ENCODE peak calls at places on chromosome 4, in ten cellular contexts. Q, W, M, D, K, C, I, S, A and N are unnamed samples.

GRCh38 chr4:48654015-48654664 is 125.9 kb downstream of the FRYL start:
- DNase-seq in Q (peak), W (peak), M (no peak), D (no peak), K (no peak), C (no peak), I (no peak), S (no peak), A (no peak), N (no peak)

GRCh38 chr4:176319237-176319703 is 496 bp upstream of the SPCS3 start:
- DNase-seq in Q (no peak), W (no peak), M (no peak), D (no peak), K (no peak), C (no peak), I (no peak), S (no peak), A (no peak), N (no peak)

GRCh38 chr4:2172161-2172560 is 69.8 kb downstream of the HAUS3 start:
- DNase-seq in Q (no peak), W (no peak), M (no peak), D (no peak), K (no peak), C (no peak), I (no peak), S (no peak), A (no peak), N (no peak)

GRCh38 chr4:6470502-6471302 is 1.7 kb downstream of the PPP2R2C start:
- DNase-seq in Q (peak), W (peak), M (no peak), D (no peak), K (no peak), C (no peak), I (no peak), S (peak), A (peak), N (peak)

GRCh38 chr4:126616795-126617194 is 1016.0 kb upstream of the INTU start:
- DNase-seq in Q (no peak), W (no peak), M (no peak), D (no peak), K (no peak), C (no peak), I (no peak), S (no peak), A (no peak), N (no peak)

GRCh38 chr4:108029321-108029720 is 39.6 kb downstream of the HADH start:
- DNase-seq in Q (no peak), W (no peak), M (no peak), D (no peak), K (no peak), C (no peak), I (no peak), S (no peak), A (no peak), N (no peak)

GRCh38 chr4:57403591-57403990 is 293.4 kb upstream of the IGFBP7 start:
- DNase-seq in Q (no peak), W (no peak), M (no peak), D (no peak), K (no peak), C (no peak), I (no peak), S (no peak), A (no peak), N (peak)

GRCh38 chr4:2931765-2932560 is 31.2 kb downstream of the NOP14 start:
- DNase-seq in Q (no peak), W (no peak), M (peak), D (no peak), K (peak), C (peak), I (peak), S (peak), A (no peak), N (no peak)

GRCh38 chr4:26860922-26861433 is 337 bp downstream of the STIM2 start:
- DNase-seq in Q (peak), W (peak), M (no peak), D (no peak), K (peak), C (peak), I (peak), S (peak), A (peak), N (no peak)

GRCh38 chr4:39698424-39699009 is 581 bp downstream of the UBE2K start:
- DNase-seq in Q (peak), W (no peak), M (peak), D (no peak), K (peak), C (peak), I (peak), S (peak), A (peak), N (peak)

GRCh38 chr4:122458625-122459024 is 2.1 kb upstream of the IL2 start:
- DNase-seq in Q (no peak), W (peak), M (no peak), D (no peak), K (peak), C (no peak), I (no peak), S (no peak), A (no peak), N (peak)

GRCh38 chr4:113447061-113447460 is 314.5 kb downstream of the CAMK2D start:
- DNase-seq in Q (no peak), W (no peak), M (no peak), D (no peak), K (no peak), C (no peak), I (no peak), S (no peak), A (no peak), N (peak)

GRCh38 chr4:172892300-172892699 is 276.3 kb upstream of the GALNT7 start:
- DNase-seq in Q (peak), W (peak), M (no peak), D (no peak), K (no peak), C (no peak), I (no peak), S (no peak), A (peak), N (peak)

GRCh38 chr4:8730159-8730558 is 137.6 kb downstream of the CPZ start:
- DNase-seq in Q (no peak), W (no peak), M (no peak), D (no peak), K (no peak), C (no peak), I (no peak), S (no peak), A (no peak), N (no peak)

GRCh38 chr4:85107553-85107952 is 141.1 kb upstream of the WDFY3 start:
- DNase-seq in Q (no peak), W (no peak), M (no peak), D (no peak), K (no peak), C (no peak), I (no peak), S (no peak), A (no peak), N (peak)

GRCh38 chr4:54065282-54066087 is 1.1 kb upstream of the CHIC2 start:
- DNase-seq in Q (peak), W (no peak), M (no peak), D (no peak), K (no peak), C (no peak), I (no peak), S (no peak), A (no peak), N (peak)

GRCh38 chr4:54064317-54065275 is at the start of gene CHIC2:
- DNase-seq in Q (peak), W (peak), M (peak), D (peak), K (peak), C (peak), I (peak), S (peak), A (peak), N (peak)

GRCh38 chr4:54066718-54067129 is 2.3 kb upstream of the CHIC2 start:
- DNase-seq in Q (no peak), W (no peak), M (no peak), D (no peak), K (no peak), C (no peak), I (no peak), S (no peak), A (no peak), N (no peak)

GRCh38 chr4:54066088-54066415 is 1.6 kb upstream of the CHIC2 start:
- DNase-seq in Q (no peak), W (no peak), M (no peak), D (no peak), K (no peak), C (no peak), I (no peak), S (no peak), A (no peak), N (no peak)

DNA sequence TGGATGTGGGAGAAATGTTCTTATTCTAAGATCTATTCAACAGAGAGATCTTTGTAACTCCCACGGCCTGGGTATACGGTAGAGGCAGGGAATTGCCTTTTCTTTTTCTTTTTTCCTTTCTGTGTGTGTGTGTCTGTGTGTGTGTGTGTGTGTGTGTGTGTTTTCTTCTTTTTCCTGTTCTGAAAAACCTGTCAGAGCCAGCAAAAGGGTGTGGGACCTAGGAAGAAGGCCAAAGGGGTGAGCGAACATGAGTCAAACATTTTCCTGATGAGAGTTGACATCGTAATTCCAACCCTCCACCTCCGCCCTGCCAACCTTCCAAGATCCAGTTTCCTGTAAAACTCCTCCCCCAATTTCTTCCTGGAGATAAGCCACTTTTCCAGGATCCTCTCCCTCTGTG is 2.8 kb upstream of the CHIC2 start:
- DNase-seq in Q (peak), W (peak), M (no peak), D (no peak), K (no peak), C (peak), I (no peak), S (no peak), A (no peak), N (peak)
- H3K4me3 ChIP-seq in Q (no peak), W (no peak), M (no peak), D (no peak), K (no peak), C (no peak), I (no peak), S (no peak), A (no peak), N (no peak)

DNA sequence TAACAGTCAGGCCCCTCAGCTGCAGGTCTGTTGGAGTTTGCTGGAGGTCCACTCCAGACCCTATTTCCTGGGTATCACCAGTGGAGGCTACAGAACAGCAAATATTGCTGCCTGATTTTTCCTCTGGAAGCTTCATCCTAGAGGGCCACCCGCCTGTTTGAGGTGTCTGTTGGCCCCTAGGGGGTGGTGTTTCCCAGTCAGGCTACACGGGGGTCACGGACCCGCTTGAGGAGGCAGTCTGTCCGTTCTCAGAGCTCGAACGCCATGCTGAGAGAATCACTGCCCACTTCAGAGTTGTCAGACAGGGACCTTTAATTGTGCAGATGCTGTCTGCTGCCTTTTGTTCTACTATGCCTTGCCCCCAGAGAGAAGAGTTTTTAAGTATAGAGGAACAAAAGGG is 160.8 kb downstream of the DKK2 start:
- DNase-seq in Q (no peak), W (no peak), M (no peak), D (no peak), K (no peak), C (no peak), I (no peak), S (peak), A (peak), N (no peak)
- TF ChIP-seq CTCF in Q (no peak), W (no peak), M (no peak), D (no peak), K (no peak), C (no peak), I (no peak), S (no peak), A (peak), N (no peak)

GRCh38 chr4:41692717-41693345 is 55.7 kb downstream of the PHOX2B start:
- DNase-seq in Q (peak), W (peak), M (no peak), D (peak), K (no peak), C (peak), I (peak), S (no peak), A (peak), N (peak)
- H3K4me3 ChIP-seq in Q (no peak), W (no peak), M (no peak), D (no peak), K (no peak), C (no peak), I (no peak), S (no peak), A (no peak), N (no peak)

DNA sequence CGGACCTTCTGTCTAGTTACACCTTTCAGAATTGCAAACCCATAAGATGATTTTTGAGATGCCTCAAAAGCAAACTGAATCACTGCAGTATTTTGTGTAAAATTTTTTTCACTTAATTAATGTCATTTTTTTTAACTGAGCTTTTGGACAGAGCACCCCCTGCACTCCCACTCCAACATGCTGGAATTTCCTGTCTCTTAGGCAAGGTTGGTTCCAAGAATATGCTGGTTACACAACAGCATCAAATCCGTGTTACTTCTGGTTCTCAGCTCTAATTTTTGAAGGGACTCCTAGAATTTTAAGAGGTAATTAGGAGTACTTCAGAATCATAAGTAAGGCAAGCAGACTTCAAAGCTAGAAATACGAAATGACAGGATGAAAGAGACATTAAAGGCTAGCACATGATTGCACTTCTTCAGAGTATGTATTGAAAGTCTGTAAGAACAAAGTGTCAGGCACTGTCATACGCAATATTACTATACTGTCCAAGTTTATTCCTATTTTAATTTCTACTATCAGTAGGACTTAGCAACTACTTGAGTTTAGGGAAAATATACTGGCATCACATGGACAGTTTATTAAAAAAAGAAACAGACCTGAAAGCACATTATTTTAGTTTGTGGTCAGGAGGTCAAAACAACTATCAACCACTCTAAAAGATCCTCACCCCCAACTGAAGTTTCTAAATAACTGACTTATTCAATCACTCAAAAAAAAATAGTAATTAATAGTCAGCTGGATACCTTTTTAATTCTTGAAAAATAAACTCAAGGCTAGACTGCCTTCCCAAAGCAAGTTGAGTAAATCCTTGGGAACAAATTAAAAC is 1.6 kb upstream of the JCHAIN start:
- DNase-seq in Q (peak), W (peak), M (no peak), D (no peak), K (no peak), C (no peak), I (no peak), S (no peak), A (no peak), N (no peak)
- TF ChIP-seq CTCF in Q (no peak), W (no peak), M (no peak), D (no peak), K (no peak), C (no peak), I (no peak), S (no peak), A (no peak), N (no peak)

DNA sequence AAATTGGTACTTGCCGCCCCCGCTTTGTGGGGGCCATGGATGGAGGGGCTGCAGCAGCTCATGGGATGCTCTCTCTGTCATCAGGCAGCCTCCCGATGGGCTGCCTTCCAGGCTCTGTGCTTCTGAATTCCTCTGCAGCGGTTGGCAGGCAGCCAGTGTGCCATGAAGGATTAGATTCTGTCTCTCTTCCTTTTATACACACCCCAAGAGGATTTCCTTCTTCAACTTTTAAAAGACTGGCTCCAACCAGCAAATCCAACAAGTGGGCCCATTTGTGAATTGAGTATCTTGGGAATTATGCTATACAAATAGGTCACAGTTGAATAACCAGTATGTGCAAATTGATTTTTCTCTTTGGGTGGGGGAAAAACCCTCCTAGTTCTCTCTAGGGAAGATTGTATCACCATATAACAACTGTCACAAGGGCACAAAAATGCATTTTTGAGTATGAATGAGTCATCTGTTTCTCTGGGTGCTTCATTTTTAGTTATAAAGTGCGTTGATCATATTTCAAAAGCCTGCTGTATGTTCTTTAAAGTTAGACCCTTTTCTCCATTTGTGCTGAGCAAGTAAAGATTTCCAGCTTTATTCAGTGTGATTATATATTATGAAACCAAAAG is 96.8 kb upstream of the FAT1 start:
- DNase-seq in Q (peak), W (peak), M (no peak), D (no peak), K (no peak), C (peak), I (no peak), S (no peak), A (peak), N (no peak)
- H3K4me3 ChIP-seq in Q (no peak), W (no peak), M (no peak), D (no peak), K (no peak), C (no peak), I (no peak), S (no peak), A (no peak), N (no peak)

DNA sequence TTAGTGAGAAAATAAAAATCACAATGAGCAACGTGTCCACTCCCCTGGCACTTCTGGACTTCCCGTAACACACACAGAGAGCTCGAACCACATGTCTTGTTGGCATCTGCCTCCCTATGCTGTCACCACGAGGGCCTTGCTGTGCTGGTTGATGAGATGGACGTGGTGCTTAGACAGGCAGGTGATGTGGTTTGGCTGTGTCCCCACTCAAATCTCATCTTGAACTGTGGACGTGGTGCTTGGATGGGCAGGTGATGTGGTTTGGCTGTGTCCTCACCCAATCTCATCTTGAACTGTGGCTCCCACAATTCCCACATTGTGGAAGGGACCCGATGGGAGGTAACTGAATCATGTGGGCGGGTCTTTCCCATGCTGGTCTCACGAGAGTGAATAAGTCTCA is 40.0 kb downstream of the FGFRL1 start:
- DNase-seq in Q (no peak), W (no peak), M (no peak), D (no peak), K (no peak), C (no peak), I (no peak), S (no peak), A (no peak), N (no peak)
- TF ChIP-seq CTCF in Q (no peak), W (no peak), M (no peak), D (no peak), K (no peak), C (no peak), I (no peak), S (no peak), A (no peak), N (no peak)

GRCh38 chr4:185654311-185654710 is 119.0 kb upstream of the PDLIM3 start:
- DNase-seq in Q (no peak), W (no peak), M (no peak), D (no peak), K (no peak), C (no peak), I (no peak), S (no peak), A (no peak), N (peak)
- H3K4me3 ChIP-seq in Q (no peak), W (no peak), M (no peak), D (no peak), K (no peak), C (peak), I (no peak), S (peak), A (no peak), N (no peak)